ENCODE peak calls at places on chromosomes 6 and 20, in four cellular contexts. One of them, this sample, is unnamed.

GRCh38 chr6:29667158-29667557 is 10.3 kb downstream of the MOG start:
- DNase-seq in heart left ventricle: no peak
- DNase-seq in AG09319: no peak
- DNase-seq in K562: no peak
- DNase-seq in this sample: no peak

GRCh38 chr6:99495466-99495865 is 19.8 kb downstream of the USP45 start:
- DNase-seq in heart left ventricle: no peak
- DNase-seq in AG09319: no peak
- DNase-seq in K562: no peak
- DNase-seq in this sample: no peak

GRCh38 chr6:112781236-112781635 is 434.1 kb downstream of the RFPL4B start:
- DNase-seq in heart left ventricle: no peak
- DNase-seq in AG09319: no peak
- DNase-seq in K562: no peak
- DNase-seq in this sample: no peak

GRCh38 chr20:56440346-56441007 is 27.9 kb upstream of the RTF2 start:
- DNase-seq in heart left ventricle: no peak
- DNase-seq in AG09319: no peak
- DNase-seq in K562: no peak
- DNase-seq in this sample: no peak

GRCh38 chr20:4869290-4870193 is 131.8 kb downstream of the SLC23A2 start:
- DNase-seq in heart left ventricle: no peak
- DNase-seq in AG09319: no peak
- DNase-seq in K562: no peak
- DNase-seq in this sample: no peak

GRCh38 chr20:33317424-33318095 is 34.5 kb downstream of the BPIFB1 start:
- DNase-seq in heart left ventricle: no peak
- DNase-seq in AG09319: no peak
- DNase-seq in K562: no peak
- DNase-seq in this sample: no peak

GRCh38 chr20:16608265-16608636 is 35.0 kb upstream of the KIF16B start:
- DNase-seq in heart left ventricle: peak; percentile 15
- DNase-seq in AG09319: no peak
- DNase-seq in K562: no peak
- DNase-seq in this sample: no peak

GRCh38 chr6:35475573-35475972 is 7.4 kb downstream of the RPL10A start:
- DNase-seq in heart left ventricle: no peak
- DNase-seq in AG09319: no peak
- DNase-seq in K562: no peak
- DNase-seq in this sample: no peak

GRCh38 chr20:24989162-24989561 is 3.4 kb downstream of the APMAP start:
- DNase-seq in heart left ventricle: no peak
- DNase-seq in AG09319: no peak
- DNase-seq in K562: no peak
- DNase-seq in this sample: no peak

GRCh38 chr6:16345449-16346330 is 107.3 kb downstream of the GMPR start:
- DNase-seq in heart left ventricle: no peak
- DNase-seq in AG09319: peak; percentile 79
- DNase-seq in K562: no peak
- DNase-seq in this sample: no peak

GRCh38 chr6:71279321-71279720 is 9.3 kb upstream of the OGFRL1 start:
- DNase-seq in heart left ventricle: no peak
- DNase-seq in AG09319: no peak
- DNase-seq in K562: no peak
- DNase-seq in this sample: no peak

GRCh38 chr20:50439539-50440453 is 70.4 kb upstream of the PTPN1 start:
- DNase-seq in heart left ventricle: no peak
- DNase-seq in AG09319: no peak
- DNase-seq in K562: no peak
- DNase-seq in this sample: no peak

GRCh38 chr6:42909835-42910234 is 6.0 kb upstream of the PTCRA start:
- DNase-seq in heart left ventricle: no peak
- DNase-seq in AG09319: no peak
- DNase-seq in K562: no peak
- DNase-seq in this sample: no peak

GRCh38 chr6:80454197-80454596 is 347.7 kb downstream of the BCKDHB start:
- DNase-seq in heart left ventricle: no peak
- DNase-seq in AG09319: peak; percentile 68
- DNase-seq in K562: no peak
- DNase-seq in this sample: peak; percentile 99

GRCh38 chr20:5751856-5752255 is 1.7 kb downstream of the SHLD1 start:
- DNase-seq in heart left ventricle: no peak
- DNase-seq in AG09319: no peak
- DNase-seq in K562: no peak
- DNase-seq in this sample: no peak

GRCh38 chr6:68343901-68344300 is 291.2 kb upstream of the ADGRB3 start:
- DNase-seq in heart left ventricle: no peak
- DNase-seq in AG09319: no peak
- DNase-seq in K562: peak; percentile 57
- DNase-seq in this sample: peak; percentile 6

GRCh38 chr6:170388113-170388512 is 81.6 kb downstream of the FAM120B start:
- DNase-seq in heart left ventricle: no peak
- DNase-seq in AG09319: peak; percentile 20
- DNase-seq in K562: no peak
- DNase-seq in this sample: no peak

GRCh38 chr20:64041040-64041780 is 5.2 kb downstream of the C20orf204 start:
- DNase-seq in heart left ventricle: no peak
- DNase-seq in AG09319: no peak
- DNase-seq in K562: no peak
- DNase-seq in this sample: no peak

GRCh38 chr6:99458319-99458718 is 33.2 kb upstream of the PNISR start:
- DNase-seq in heart left ventricle: no peak
- DNase-seq in AG09319: no peak
- DNase-seq in K562: peak; percentile 12
- DNase-seq in this sample: no peak

GRCh38 chr6:27812805-27813626 is 99.2 kb downstream of the OR2B2 start:
- DNase-seq in heart left ventricle: no peak
- DNase-seq in AG09319: no peak
- DNase-seq in K562: no peak
- DNase-seq in this sample: no peak

GRCh38 chr6:91098006-91098405 is 511.1 kb upstream of the MAP3K7 start:
- DNase-seq in heart left ventricle: no peak
- DNase-seq in AG09319: no peak
- DNase-seq in K562: no peak
- DNase-seq in this sample: peak; percentile 78

GRCh38 chr6:121430514-121431460 is 4.7 kb upstream of the GJA1 start:
- DNase-seq in heart left ventricle: no peak
- DNase-seq in AG09319: peak; percentile 16
- DNase-seq in K562: no peak
- DNase-seq in this sample: no peak

GRCh38 chr6:57267586-57268293 is 45.6 kb upstream of the RAB23 start:
- DNase-seq in heart left ventricle: no peak
- DNase-seq in AG09319: peak; percentile 93
- DNase-seq in K562: peak; percentile 37
- DNase-seq in this sample: peak; percentile 81

GRCh38 chr20:56069016-56069415 is 63.7 kb upstream of the CBLN4 start:
- DNase-seq in heart left ventricle: no peak
- DNase-seq in AG09319: no peak
- DNase-seq in K562: no peak
- DNase-seq in this sample: no peak

GRCh38 chr6:112298021-112298745 is 43.8 kb upstream of the LAMA4 start:
- DNase-seq in heart left ventricle: no peak
- DNase-seq in AG09319: peak; percentile 90
- DNase-seq in K562: no peak
- DNase-seq in this sample: peak; percentile 35

GRCh38 chr6:68743099-68743498 is 108.0 kb downstream of the ADGRB3 start:
- DNase-seq in heart left ventricle: no peak
- DNase-seq in AG09319: no peak
- DNase-seq in K562: no peak
- DNase-seq in this sample: no peak

GRCh38 chr6:89972024-89972381 is 77.7 kb downstream of the GJA10 start:
- DNase-seq in heart left ventricle: no peak
- DNase-seq in AG09319: no peak
- DNase-seq in K562: no peak
- DNase-seq in this sample: no peak

GRCh38 chr6:89966913-89967312 is 72.6 kb downstream of the GJA10 start:
- DNase-seq in heart left ventricle: no peak
- DNase-seq in AG09319: no peak
- DNase-seq in K562: no peak
- DNase-seq in this sample: no peak

GRCh38 chr6:89970072-89970471 is 75.8 kb downstream of the GJA10 start:
- DNase-seq in heart left ventricle: no peak
- DNase-seq in AG09319: no peak
- DNase-seq in K562: no peak
- DNase-seq in this sample: no peak

GRCh38 chr6:89974776-89975175 is 80.5 kb downstream of the GJA10 start:
- DNase-seq in heart left ventricle: peak; percentile 33
- DNase-seq in AG09319: no peak
- DNase-seq in K562: no peak
- DNase-seq in this sample: no peak

GRCh38 chr6:89970609-89971337 is 76.5 kb downstream of the GJA10 start:
- DNase-seq in heart left ventricle: peak; percentile 39
- DNase-seq in AG09319: no peak
- DNase-seq in K562: peak; percentile 51
- DNase-seq in this sample: peak; percentile 52
- TF ChIP-seq CTCF in heart left ventricle: peak; percentile 56
- TF ChIP-seq CTCF in AG09319: peak; percentile 68
- TF ChIP-seq CTCF in K562: peak; percentile 62
- TF ChIP-seq CTCF in this sample: peak; percentile 75

DNA sequence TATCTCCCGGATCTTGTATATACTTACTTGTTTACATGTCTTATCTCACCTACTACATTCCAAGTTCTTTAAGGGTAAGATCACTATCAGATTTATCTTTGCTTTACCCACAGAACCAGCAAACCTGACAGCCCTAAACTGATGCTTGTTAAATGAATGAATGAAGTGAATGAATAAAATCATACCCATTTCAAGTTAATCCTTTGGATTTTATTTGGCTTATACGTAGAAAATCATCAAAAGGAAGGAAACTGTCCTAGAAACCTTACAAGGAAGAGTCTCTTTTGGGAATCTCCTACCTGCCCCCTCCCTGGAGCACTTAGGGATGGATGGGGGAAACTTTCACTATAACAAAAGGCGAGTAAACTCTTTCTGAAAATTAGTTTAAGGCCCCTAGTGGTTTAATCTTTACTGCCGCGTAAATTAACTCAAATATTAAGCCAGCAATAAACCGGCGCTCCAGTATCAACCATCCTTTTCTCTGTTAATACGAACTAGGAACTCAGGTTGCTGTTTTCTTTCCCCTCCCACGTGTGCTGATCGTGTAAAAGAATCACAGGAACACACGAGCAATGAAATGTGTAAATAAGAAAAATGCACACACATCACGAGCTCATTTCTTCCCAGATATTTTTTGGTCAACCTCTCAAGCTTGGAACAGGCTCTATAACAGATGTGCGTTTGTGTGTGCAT is 1.2 kb upstream of the UTRN start:
- DNase-seq in heart left ventricle: no peak
- DNase-seq in AG09319: no peak
- DNase-seq in K562: no peak
- DNase-seq in this sample: no peak
- TF ChIP-seq CTCF in heart left ventricle: no peak
- TF ChIP-seq CTCF in AG09319: peak; percentile 27
- TF ChIP-seq CTCF in K562: no peak
- TF ChIP-seq CTCF in this sample: peak; percentile 17

DNA sequence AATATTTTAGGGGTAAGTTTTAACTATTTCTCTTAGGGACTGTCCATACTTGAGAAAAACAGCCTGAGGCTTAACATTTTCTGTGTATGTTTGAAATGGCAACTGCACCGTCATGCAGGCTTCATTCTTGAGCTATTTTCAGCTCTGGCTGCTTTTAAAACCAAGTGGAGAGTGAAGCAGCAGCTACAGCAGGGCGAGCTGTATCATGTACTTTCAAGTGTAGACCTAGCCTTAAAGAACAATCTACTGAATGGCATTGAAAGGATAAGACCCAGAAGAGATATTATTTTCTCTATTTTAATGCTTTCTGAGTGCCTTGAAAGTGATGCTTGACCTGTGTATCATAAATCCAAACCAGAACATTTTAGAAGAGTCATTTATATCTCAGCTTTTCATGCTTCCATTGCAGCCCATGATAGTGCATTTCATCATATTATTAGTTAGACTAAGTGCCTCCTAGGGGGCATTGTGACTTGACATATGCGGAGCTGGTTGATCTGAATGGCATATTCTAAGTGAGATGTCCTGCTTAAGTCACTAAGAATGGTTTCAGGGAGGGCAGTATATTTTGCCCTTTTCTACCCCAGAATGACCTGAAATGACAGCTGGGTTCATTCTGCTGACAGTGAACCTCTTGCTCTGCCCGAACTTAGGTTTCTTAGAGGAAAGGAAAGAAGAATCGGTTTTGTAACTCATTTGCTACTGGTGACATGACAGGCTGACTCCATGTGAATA is 85.3 kb downstream of the NKAIN2 start:
- DNase-seq in heart left ventricle: no peak
- DNase-seq in AG09319: no peak
- DNase-seq in K562: no peak
- DNase-seq in this sample: no peak
- TF ChIP-seq CTCF in heart left ventricle: no peak
- TF ChIP-seq CTCF in AG09319: no peak
- TF ChIP-seq CTCF in K562: no peak
- TF ChIP-seq CTCF in this sample: no peak

DNA sequence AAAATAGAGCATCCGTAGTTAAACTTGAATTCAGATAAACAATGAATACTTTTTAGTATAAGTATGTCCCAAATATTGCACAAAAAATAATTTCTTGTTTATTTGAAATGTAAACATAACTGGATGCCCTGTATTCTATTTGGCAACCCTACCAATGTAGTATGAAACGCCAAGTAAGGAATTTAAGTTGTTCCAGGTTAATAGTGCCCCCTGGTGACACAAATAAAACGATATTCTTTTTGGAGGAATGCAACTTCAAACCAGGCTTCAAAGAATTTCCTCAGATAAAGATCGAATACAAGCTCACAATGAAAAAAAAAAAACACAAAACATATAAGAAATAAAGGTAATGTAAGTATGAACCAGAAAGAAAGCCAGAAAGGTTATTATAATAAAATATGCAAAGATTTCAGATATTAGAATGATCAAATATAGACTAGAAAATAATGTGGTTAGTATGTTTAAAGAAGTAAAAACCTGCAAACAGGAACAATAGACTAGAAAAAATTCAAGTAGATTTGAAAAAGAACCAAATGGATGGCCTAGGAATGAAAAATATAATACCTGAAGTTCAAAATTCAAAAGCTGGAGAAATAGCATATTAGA is 18.4 kb upstream of the AKAP7 start:
- DNase-seq in heart left ventricle: no peak
- DNase-seq in AG09319: no peak
- DNase-seq in K562: peak; percentile 39
- DNase-seq in this sample: no peak
- TF ChIP-seq CTCF in heart left ventricle: peak; percentile 37
- TF ChIP-seq CTCF in AG09319: peak; percentile 33
- TF ChIP-seq CTCF in K562: peak; percentile 42
- TF ChIP-seq CTCF in this sample: peak; percentile 57